ENCODE peak calls at places on chromosomes 16 and 17, in four cellular contexts. T is GM23248, D is H1, J is neural progenitor cell. K is an unnamed sample.

GRCh38 chr17:31067699-31068184 is 27.0 kb upstream of the NF1 start:
- DNase-seq in D (no peak), J (no peak), T (peak; percentile 89), K (no peak)

GRCh38 chr17:17818088-17818526 is 18.7 kb downstream of the SREBF1 start:
- DNase-seq in T (peak; percentile 68), J (no peak), D (no peak), K (no peak)

GRCh38 chr17:37527249-37527851 is 37.7 kb downstream of the DUSP14 start:
- DNase-seq in J (peak; percentile 68), T (peak; percentile 80), D (no peak), K (no peak)

GRCh38 chr17:73304438-73304837 is 7.4 kb downstream of the CDC42EP4 start:
- DNase-seq in T (peak; percentile 46), J (no peak), D (no peak), K (no peak)

GRCh38 chr16:3573146-3573815 is 3.9 kb downstream of the NLRC3 start:
- DNase-seq in J (no peak), D (no peak), T (no peak), K (no peak)

GRCh38 chr17:8574687-8575086 is 55.8 kb downstream of the MYH10 start:
- DNase-seq in J (no peak), D (no peak), T (peak; percentile 24), K (no peak)

GRCh38 chr16:88099563-88099890 is 148.3 kb downstream of the BANP start:
- DNase-seq in D (no peak), J (no peak), T (no peak), K (no peak)

GRCh38 chr16:81212830-81213465 is 25.5 kb upstream of the BCO1 start:
- DNase-seq in D (no peak), J (peak; percentile 34), T (no peak), K (no peak)

GRCh38 chr17:38921756-38922411 is 3.5 kb upstream of the LASP1NB start:
- DNase-seq in T (peak; percentile 21), J (no peak), D (no peak), K (no peak)

GRCh38 chr17:35725058-35725457 is 6.4 kb upstream of the RASL10B start:
- DNase-seq in J (no peak), T (no peak), D (no peak), K (no peak)

GRCh38 chr17:56597495-56597990 is 4.0 kb downstream of the NOG start:
- DNase-seq in D (no peak), T (peak; percentile 43), J (peak; percentile 81), K (no peak)
- TF ChIP-seq EZH2 in D (peak; percentile 47), T (no peak), J (no peak), K (no peak)

DNA sequence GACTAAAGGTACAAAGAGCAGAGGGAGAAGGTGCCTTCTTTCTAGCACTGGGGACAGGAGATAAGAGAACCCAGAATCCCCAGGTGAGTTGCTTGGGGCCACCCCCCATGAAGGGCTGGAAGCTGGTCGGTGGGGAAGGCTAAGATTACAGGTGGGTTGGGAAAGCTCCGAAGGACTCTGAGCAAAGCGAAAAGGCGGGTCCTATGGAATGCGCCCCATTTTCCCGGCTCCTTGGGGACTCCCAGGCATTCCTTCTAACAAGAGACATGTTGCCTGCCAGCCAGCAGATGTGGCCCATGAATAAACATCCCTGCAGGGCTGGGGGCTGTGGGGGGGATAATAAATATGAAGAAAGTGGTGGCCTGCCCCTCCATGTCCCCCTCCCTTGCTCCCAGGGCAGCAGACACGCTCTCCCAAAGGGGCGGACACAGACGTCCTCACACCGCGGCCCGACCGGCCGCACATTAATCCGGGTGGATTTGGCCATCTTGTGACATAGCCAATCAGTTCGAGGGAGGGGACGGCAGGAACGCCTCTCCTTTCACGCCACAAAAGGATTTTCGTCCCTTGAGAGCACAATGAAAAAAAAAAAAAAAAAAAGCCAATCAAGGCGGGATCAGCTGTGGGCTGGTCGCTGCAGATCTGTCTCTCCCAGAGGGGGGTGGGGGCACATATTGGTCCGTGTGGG is 98.5 kb downstream of the SOX9 start:
- DNase-seq in D (no peak), T (peak; percentile 17), J (peak; percentile 91), K (no peak)
- TF ChIP-seq EZH2 in D (peak; percentile 43), T (no peak), J (no peak), K (no peak)

DNA sequence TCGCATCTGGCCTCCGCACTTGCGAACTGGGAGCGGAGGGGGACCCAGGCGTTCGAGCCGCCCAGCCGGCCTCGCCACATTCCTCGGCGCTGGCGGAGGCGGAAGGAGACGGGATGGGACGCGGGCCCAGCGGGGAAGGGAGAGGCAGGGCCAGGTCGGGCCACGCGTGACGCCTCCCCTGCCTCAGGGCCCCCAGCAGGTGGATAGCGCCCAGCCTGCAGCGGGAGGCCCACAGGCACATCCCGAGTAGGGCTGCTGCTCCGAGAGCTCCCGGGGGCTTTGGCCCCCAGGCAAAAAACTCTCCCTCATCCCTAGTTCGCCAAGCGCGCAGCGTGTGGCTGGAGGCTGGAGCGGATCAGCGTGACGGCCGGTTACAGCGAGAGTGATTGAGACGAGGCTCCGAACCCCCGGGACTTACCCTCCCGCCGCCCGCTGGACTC is 790 bp downstream of the PLEKHH3 start:
- DNase-seq in J (no peak), D (no peak), T (peak; percentile 76), K (no peak)
- TF ChIP-seq EZH2 in J (no peak), D (peak; percentile 45), T (no peak), K (no peak)

DNA sequence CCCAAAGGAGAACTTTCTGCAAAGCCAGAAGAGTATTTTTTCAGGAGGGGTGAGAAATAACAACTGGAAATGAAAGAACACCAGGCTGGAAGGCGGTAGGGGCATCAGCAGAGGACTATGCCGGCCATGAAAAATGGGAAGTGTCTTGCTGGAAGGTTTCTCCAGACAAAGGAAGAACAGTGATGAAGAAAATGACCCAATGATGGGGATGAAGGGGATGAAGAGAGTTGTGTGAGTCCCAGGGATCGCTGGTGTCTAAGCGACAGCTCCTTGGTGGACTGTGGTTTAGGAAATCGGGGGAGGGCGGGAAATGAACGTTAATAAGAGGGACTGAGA is 623 bp downstream of the TTLL6 start:
- DNase-seq in D (no peak), J (no peak), T (no peak), K (no peak)
- TF ChIP-seq EZH2 in D (no peak), J (peak; percentile 38), T (no peak), K (no peak)